ENCODE peak calls at places on chromosomes 1 and 21, in seven cellular contexts. One of them, this sample, is unnamed.

GRCh38 chr1:150429805-150430204 is 57.4 kb upstream of the TARS2 start:
- DNase-seq in foreskin keratinocyte: peak
- DNase-seq in AG09309: no peak
- DNase-seq in WTC11: no peak
- DNase-seq in transverse colon: no peak
- DNase-seq in colonic mucosa: no peak
- DNase-seq in Calu3: no peak
- DNase-seq in this sample: no peak

GRCh38 chr1:159960721-159961381 is 6.8 kb upstream of the SLAMF9 start:
- DNase-seq in Calu3: peak
- DNase-seq in foreskin keratinocyte: peak
- DNase-seq in transverse colon: peak
- DNase-seq in AG09309: peak
- DNase-seq in colonic mucosa: peak
- DNase-seq in WTC11: no peak
- DNase-seq in this sample: no peak

GRCh38 chr21:39674794-39675193 is 62.1 kb downstream of the B3GALT5 start:
- DNase-seq in colonic mucosa: no peak
- DNase-seq in foreskin keratinocyte: no peak
- DNase-seq in Calu3: no peak
- DNase-seq in AG09309: no peak
- DNase-seq in WTC11: no peak
- DNase-seq in transverse colon: peak
- DNase-seq in this sample: no peak

GRCh38 chr1:230858918-230859819 is 9.2 kb downstream of the C1orf198 start:
- DNase-seq in transverse colon: no peak
- DNase-seq in WTC11: no peak
- DNase-seq in foreskin keratinocyte: no peak
- DNase-seq in Calu3: peak
- DNase-seq in colonic mucosa: no peak
- DNase-seq in AG09309: no peak
- DNase-seq in this sample: no peak

GRCh38 chr21:46100426-46100825 is 2.5 kb downstream of the COL6A2 start:
- DNase-seq in AG09309: peak
- DNase-seq in Calu3: no peak
- DNase-seq in foreskin keratinocyte: no peak
- DNase-seq in colonic mucosa: peak
- DNase-seq in transverse colon: peak
- DNase-seq in WTC11: no peak
- DNase-seq in this sample: no peak

GRCh38 chr1:179228783-179229213 is 679 bp downstream of the ABL2 start:
- DNase-seq in Calu3: peak
- DNase-seq in transverse colon: peak
- DNase-seq in foreskin keratinocyte: peak
- DNase-seq in WTC11: peak
- DNase-seq in colonic mucosa: peak
- DNase-seq in AG09309: no peak
- DNase-seq in this sample: peak

GRCh38 chr1:190754769-190755168 is 277.1 kb upstream of the BRINP3 start:
- DNase-seq in AG09309: no peak
- DNase-seq in Calu3: no peak
- DNase-seq in foreskin keratinocyte: peak
- DNase-seq in WTC11: no peak
- DNase-seq in colonic mucosa: no peak
- DNase-seq in transverse colon: no peak
- DNase-seq in this sample: no peak

GRCh38 chr1:228319352-228320088 is 87.1 kb downstream of the TRIM11 start:
- DNase-seq in transverse colon: no peak
- DNase-seq in Calu3: no peak
- DNase-seq in foreskin keratinocyte: no peak
- DNase-seq in AG09309: no peak
- DNase-seq in WTC11: no peak
- DNase-seq in colonic mucosa: no peak
- DNase-seq in this sample: no peak

GRCh38 chr1:24484208-24484607 is 18.4 kb upstream of the RCAN3 start:
- DNase-seq in foreskin keratinocyte: no peak
- DNase-seq in Calu3: no peak
- DNase-seq in AG09309: no peak
- DNase-seq in WTC11: no peak
- DNase-seq in transverse colon: no peak
- DNase-seq in colonic mucosa: no peak
- DNase-seq in this sample: no peak

GRCh38 chr1:226424228-226425003 is 16.5 kb upstream of the PARP1 start:
- DNase-seq in WTC11: no peak
- DNase-seq in AG09309: no peak
- DNase-seq in transverse colon: no peak
- DNase-seq in foreskin keratinocyte: peak
- DNase-seq in colonic mucosa: no peak
- DNase-seq in Calu3: no peak
- DNase-seq in this sample: no peak

GRCh38 chr1:205365945-205366463 is 9.3 kb upstream of the KLHDC8A start:
- DNase-seq in AG09309: no peak
- DNase-seq in foreskin keratinocyte: no peak
- DNase-seq in Calu3: no peak
- DNase-seq in WTC11: no peak
- DNase-seq in transverse colon: peak
- DNase-seq in colonic mucosa: peak
- DNase-seq in this sample: no peak

GRCh38 chr1:6517435-6517851 is 26.0 kb upstream of the PLEKHG5 start:
- DNase-seq in foreskin keratinocyte: no peak
- DNase-seq in WTC11: no peak
- DNase-seq in AG09309: no peak
- DNase-seq in Calu3: no peak
- DNase-seq in transverse colon: no peak
- DNase-seq in colonic mucosa: no peak
- DNase-seq in this sample: no peak

GRCh38 chr21:42122808-42123207 is 51.7 kb downstream of the UMODL1 start:
- DNase-seq in Calu3: no peak
- DNase-seq in AG09309: no peak
- DNase-seq in WTC11: no peak
- DNase-seq in foreskin keratinocyte: no peak
- DNase-seq in transverse colon: no peak
- DNase-seq in colonic mucosa: no peak
- DNase-seq in this sample: no peak

GRCh38 chr1:58857673-58858343 is 74.0 kb upstream of the JUN start:
- DNase-seq in transverse colon: no peak
- DNase-seq in colonic mucosa: no peak
- DNase-seq in Calu3: no peak
- DNase-seq in WTC11: no peak
- DNase-seq in foreskin keratinocyte: no peak
- DNase-seq in AG09309: no peak
- DNase-seq in this sample: no peak

GRCh38 chr21:37410639-37411038 is 44.1 kb downstream of the DYRK1A start:
- DNase-seq in AG09309: no peak
- DNase-seq in Calu3: no peak
- DNase-seq in foreskin keratinocyte: no peak
- DNase-seq in WTC11: no peak
- DNase-seq in colonic mucosa: no peak
- DNase-seq in transverse colon: no peak
- DNase-seq in this sample: no peak

DNA sequence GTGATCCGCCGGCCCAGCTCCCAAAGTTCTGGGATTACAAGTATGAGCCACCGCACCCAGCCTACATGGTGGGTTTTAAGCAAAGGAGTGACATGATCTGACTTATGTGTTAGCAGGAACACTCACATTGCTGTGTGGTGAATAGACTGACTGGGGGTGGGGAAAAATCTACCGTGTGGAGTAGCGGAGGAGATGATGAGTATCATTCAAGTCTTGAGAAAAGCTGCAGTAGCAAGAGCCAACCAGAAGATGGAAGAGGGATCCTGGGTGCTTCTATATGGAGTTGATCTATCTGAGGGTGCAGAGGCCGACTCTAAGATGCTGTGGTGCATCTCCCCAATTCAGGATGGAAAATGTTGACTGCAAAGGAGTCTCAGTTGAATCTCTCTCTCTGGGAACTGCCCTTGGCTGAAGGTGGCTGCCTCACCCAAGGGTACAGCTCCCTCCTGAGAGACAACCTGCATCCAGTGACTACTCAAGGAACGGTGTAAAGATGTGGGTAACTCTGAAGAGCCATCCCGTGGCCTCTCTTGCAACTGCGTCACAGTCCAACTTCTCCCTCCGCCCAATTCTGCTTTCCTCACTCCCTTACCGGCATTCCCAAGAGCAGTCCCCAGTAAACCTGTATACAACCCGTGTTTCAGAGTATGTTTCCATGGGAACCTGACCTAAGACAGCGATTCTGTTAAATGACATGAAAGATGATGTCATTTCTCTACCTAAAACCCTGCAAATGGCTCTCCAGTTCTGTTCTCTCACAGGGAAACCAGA is 7.4 kb upstream of the B3GALNT2 start:
- DNase-seq in Calu3: peak
- DNase-seq in WTC11: no peak
- DNase-seq in colonic mucosa: no peak
- DNase-seq in foreskin keratinocyte: peak
- DNase-seq in transverse colon: no peak
- DNase-seq in AG09309: no peak
- DNase-seq in this sample: no peak
- TF ChIP-seq CTCF in Calu3: no peak
- TF ChIP-seq CTCF in WTC11: no peak
- TF ChIP-seq CTCF in colonic mucosa: no peak
- TF ChIP-seq CTCF in foreskin keratinocyte: no peak
- TF ChIP-seq CTCF in transverse colon: no peak
- TF ChIP-seq CTCF in AG09309: peak
- TF ChIP-seq CTCF in this sample: no peak

GRCh38 chr1:74857676-74858075 is 124.7 kb downstream of the TYW3 start:
- DNase-seq in colonic mucosa: no peak
- DNase-seq in WTC11: no peak
- DNase-seq in foreskin keratinocyte: no peak
- DNase-seq in AG09309: no peak
- DNase-seq in Calu3: no peak
- DNase-seq in transverse colon: no peak
- DNase-seq in this sample: no peak
- TF ChIP-seq CTCF in colonic mucosa: no peak
- TF ChIP-seq CTCF in WTC11: no peak
- TF ChIP-seq CTCF in foreskin keratinocyte: no peak
- TF ChIP-seq CTCF in AG09309: no peak
- TF ChIP-seq CTCF in Calu3: no peak
- TF ChIP-seq CTCF in transverse colon: no peak
- TF ChIP-seq CTCF in this sample: no peak

DNA sequence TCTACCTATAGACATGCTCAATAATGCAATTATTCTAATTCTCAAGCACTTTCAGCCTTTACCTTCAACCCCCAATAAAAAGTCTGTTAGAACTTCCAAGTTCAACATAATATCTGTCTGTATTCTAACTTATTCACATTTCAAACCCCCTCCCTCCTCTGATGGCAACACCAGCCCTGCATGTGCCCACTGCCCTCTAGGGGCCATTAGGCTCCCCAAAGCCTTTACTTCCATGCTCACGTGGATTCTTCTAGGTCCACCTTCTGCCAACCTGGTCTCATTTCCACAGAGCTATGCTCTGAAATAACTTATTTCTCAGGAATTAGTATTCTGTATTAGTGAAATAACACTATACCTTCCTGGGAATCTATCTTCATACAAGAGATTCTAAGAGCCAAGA is 22.2 kb upstream of the KPRP start:
- DNase-seq in AG09309: no peak
- DNase-seq in foreskin keratinocyte: no peak
- DNase-seq in Calu3: peak
- DNase-seq in transverse colon: no peak
- DNase-seq in colonic mucosa: no peak
- DNase-seq in WTC11: no peak
- DNase-seq in this sample: no peak
- TF ChIP-seq CTCF in AG09309: no peak
- TF ChIP-seq CTCF in foreskin keratinocyte: peak
- TF ChIP-seq CTCF in Calu3: peak
- TF ChIP-seq CTCF in transverse colon: no peak
- TF ChIP-seq CTCF in colonic mucosa: no peak
- TF ChIP-seq CTCF in WTC11: no peak
- TF ChIP-seq CTCF in this sample: no peak

GRCh38 chr1:167661527-167662436 is 31.8 kb downstream of the RCSD1 start:
- DNase-seq in transverse colon: no peak
- DNase-seq in colonic mucosa: no peak
- DNase-seq in WTC11: no peak
- DNase-seq in Calu3: no peak
- DNase-seq in AG09309: peak
- DNase-seq in foreskin keratinocyte: peak
- DNase-seq in this sample: no peak
- TF ChIP-seq CTCF in transverse colon: no peak
- TF ChIP-seq CTCF in colonic mucosa: no peak
- TF ChIP-seq CTCF in WTC11: no peak
- TF ChIP-seq CTCF in Calu3: no peak
- TF ChIP-seq CTCF in AG09309: no peak
- TF ChIP-seq CTCF in foreskin keratinocyte: no peak
- TF ChIP-seq CTCF in this sample: no peak